ENCODE peak calls at places on chromosomes 7 and 10, in nine cellular contexts. B, X, Q, N, P, L, U, R and F are unnamed samples.

GRCh38 chr10:125146791-125147604 is 13.4 kb downstream of the CTBP2 start:
- DNase-seq in B (no peak), X (no peak), Q (peak), N (no peak), P (no peak), L (peak), U (no peak), R (peak), F (no peak)

GRCh38 chr7:100785878-100786277 is 41.4 kb downstream of the EPHB4 start:
- DNase-seq in B (no peak), X (no peak), Q (peak), N (peak), P (no peak), L (no peak), U (no peak), R (no peak), F (no peak)

GRCh38 chr7:31664890-31665289 is 22.1 kb upstream of the PPP1R17 start:
- DNase-seq in B (no peak), X (no peak), Q (no peak), N (no peak), P (no peak), L (no peak), U (no peak), R (no peak), F (no peak)

GRCh38 chr7:26307226-26307625 is 15.6 kb downstream of the SNX10 start:
- DNase-seq in B (no peak), X (no peak), Q (no peak), N (no peak), P (peak), L (no peak), U (no peak), R (no peak), F (peak)

GRCh38 chr7:18846765-18847215 is 270.6 kb downstream of the TWIST1 start:
- DNase-seq in B (no peak), X (no peak), Q (no peak), N (no peak), P (no peak), L (no peak), U (no peak), R (no peak), F (no peak)

GRCh38 chr7:130910949-130911944 is 177.2 kb upstream of the KLF14 start:
- DNase-seq in B (no peak), X (no peak), Q (peak), N (no peak), P (no peak), L (no peak), U (no peak), R (no peak), F (no peak)

GRCh38 chr7:133135451-133135850 is 53.6 kb upstream of the CHCHD3 start:
- DNase-seq in B (no peak), X (peak), Q (no peak), N (no peak), P (no peak), L (no peak), U (no peak), R (no peak), F (no peak)

GRCh38 chr7:29808075-29808786 is 1.9 kb downstream of the WIPF3 start:
- DNase-seq in B (no peak), X (no peak), Q (no peak), N (no peak), P (no peak), L (no peak), U (no peak), R (no peak), F (no peak)

GRCh38 chr7:1705339-1705738 is 35.3 kb downstream of the ELFN1 start:
- DNase-seq in B (peak), X (no peak), Q (peak), N (no peak), P (no peak), L (no peak), U (no peak), R (no peak), F (no peak)

GRCh38 chr10:131553121-131553520 is 241.6 kb upstream of the TCERG1L start:
- DNase-seq in B (no peak), X (no peak), Q (no peak), N (no peak), P (no peak), L (no peak), U (peak), R (no peak), F (no peak)

GRCh38 chr10:88271736-88272135 is 311.4 kb downstream of the RNLS start:
- DNase-seq in B (no peak), X (no peak), Q (no peak), N (no peak), P (no peak), L (no peak), U (no peak), R (no peak), F (no peak)

GRCh38 chr10:50884302-50884701 is 1.1 kb downstream of the A1CF start:
- DNase-seq in B (no peak), X (no peak), Q (no peak), N (no peak), P (no peak), L (no peak), U (no peak), R (no peak), F (no peak)

GRCh38 chr7:121544726-121545125 is 148.6 kb upstream of the FAM3C start:
- DNase-seq in B (no peak), X (peak), Q (no peak), N (no peak), P (no peak), L (no peak), U (no peak), R (peak), F (no peak)

GRCh38 chr10:92837462-92837861 is 10.9 kb upstream of the EXOC6 start:
- DNase-seq in B (no peak), X (no peak), Q (no peak), N (no peak), P (no peak), L (no peak), U (no peak), R (no peak), F (no peak)

GRCh38 chr7:51847461-51848134 is 531.0 kb upstream of the COBL start:
- DNase-seq in B (no peak), X (no peak), Q (peak), N (no peak), P (no peak), L (no peak), U (no peak), R (no peak), F (no peak)

GRCh38 chr10:70664702-70665195 is 7.6 kb upstream of the ADAMTS14 start:
- DNase-seq in B (peak), X (peak), Q (no peak), N (no peak), P (no peak), L (no peak), U (no peak), R (no peak), F (no peak)

GRCh38 chr10:124403548-124403947 is 15.2 kb downstream of the OAT start:
- DNase-seq in B (no peak), X (peak), Q (peak), N (peak), P (no peak), L (no peak), U (no peak), R (no peak), F (no peak)

GRCh38 chr7:12943781-12944180 is 256.3 kb downstream of the ARL4A start:
- DNase-seq in B (no peak), X (no peak), Q (no peak), N (no peak), P (no peak), L (no peak), U (no peak), R (no peak), F (no peak)

GRCh38 chr10:132293416-132294195 is 14.1 kb downstream of the STK32C start:
- DNase-seq in B (peak), X (no peak), Q (no peak), N (no peak), P (peak), L (no peak), U (no peak), R (no peak), F (peak)

GRCh38 chr7:135924302-135924701 is 52.9 kb downstream of the MTPN start:
- DNase-seq in B (no peak), X (no peak), Q (no peak), N (no peak), P (no peak), L (no peak), U (no peak), R (no peak), F (no peak)

GRCh38 chr10:53356616-53357349 is 584.2 kb upstream of the MBL2 start:
- DNase-seq in B (no peak), X (no peak), Q (no peak), N (no peak), P (no peak), L (no peak), U (no peak), R (peak), F (no peak)

GRCh38 chr10:126561499-126562208 is 108.8 kb downstream of the C10orf90 start:
- DNase-seq in B (no peak), X (no peak), Q (no peak), N (no peak), P (no peak), L (no peak), U (no peak), R (no peak), F (no peak)

GRCh38 chr7:70480913-70481579 is 650.9 kb upstream of the GALNT17 start:
- DNase-seq in B (no peak), X (no peak), Q (no peak), N (no peak), P (no peak), L (no peak), U (no peak), R (no peak), F (no peak)

GRCh38 chr10:16182688-16183087 is 254.1 kb upstream of the PTER start:
- DNase-seq in B (no peak), X (peak), Q (no peak), N (no peak), P (peak), L (no peak), U (no peak), R (no peak), F (no peak)

GRCh38 chr10:30017576-30017975 is 41.8 kb downstream of the JCAD start:
- DNase-seq in B (no peak), X (no peak), Q (no peak), N (no peak), P (no peak), L (no peak), U (no peak), R (no peak), F (no peak)

GRCh38 chr10:43785252-43785651 is 136.6 kb upstream of the ZNF32 start:
- DNase-seq in B (no peak), X (no peak), Q (no peak), N (no peak), P (no peak), L (no peak), U (no peak), R (no peak), F (no peak)

GRCh38 chr7:102432476-102433318 is 678 bp upstream of the ORAI2 start:
- DNase-seq in B (no peak), X (no peak), Q (peak), N (peak), P (no peak), L (peak), U (no peak), R (no peak), F (peak)

GRCh38 chr10:1932617-1933016 is 195.3 kb upstream of the ADARB2 start:
- DNase-seq in B (no peak), X (no peak), Q (no peak), N (no peak), P (no peak), L (no peak), U (no peak), R (no peak), F (no peak)

GRCh38 chr10:9339702-9340101 is 1285.2 kb downstream of the GATA3 start:
- DNase-seq in B (no peak), X (no peak), Q (no peak), N (no peak), P (no peak), L (no peak), U (no peak), R (no peak), F (no peak)

GRCh38 chr10:21534611-21535493 is 820 bp downstream of the MLLT10 start:
- DNase-seq in B (peak), X (no peak), Q (peak), N (peak), P (peak), L (peak), U (peak), R (peak), F (peak)
- TF ChIP-seq CTCF in B (no peak), X (no peak), Q (no peak), N (no peak), P (no peak), L (no peak), U (peak), R (no peak), F (no peak)

GRCh38 chr10:111525696-111526095 is 448.9 kb downstream of the ADRA2A start:
- DNase-seq in B (no peak), X (no peak), Q (no peak), N (no peak), P (no peak), L (no peak), U (no peak), R (no peak), F (no peak)
- TF ChIP-seq CTCF in B (no peak), X (no peak), Q (no peak), N (no peak), P (no peak), L (no peak), U (no peak), R (no peak), F (no peak)

GRCh38 chr7:157759246-157759805 is 422.5 kb downstream of the DNAJB6 start:
- DNase-seq in B (peak), X (no peak), Q (peak), N (no peak), P (no peak), L (no peak), U (no peak), R (no peak), F (no peak)
- TF ChIP-seq CTCF in B (no peak), X (no peak), Q (no peak), N (no peak), P (no peak), L (no peak), U (no peak), R (no peak), F (no peak)

GRCh38 chr10:32207544-32207943 is 139.4 kb downstream of the EPC1 start:
- DNase-seq in B (no peak), X (peak), Q (peak), N (peak), P (peak), L (peak), U (no peak), R (peak), F (no peak)

GRCh38 chr10:32204606-32205005 is 142.4 kb downstream of the EPC1 start:
- DNase-seq in B (no peak), X (no peak), Q (no peak), N (no peak), P (no peak), L (no peak), U (no peak), R (no peak), F (no peak)

GRCh38 chr10:32211046-32211363 is 136.0 kb downstream of the EPC1 start:
- DNase-seq in B (no peak), X (no peak), Q (no peak), N (no peak), P (no peak), L (no peak), U (peak), R (no peak), F (no peak)

GRCh38 chr10:32205666-32206065 is 141.3 kb downstream of the EPC1 start:
- DNase-seq in B (no peak), X (no peak), Q (no peak), N (no peak), P (no peak), L (no peak), U (no peak), R (no peak), F (no peak)

GRCh38 chr10:32210306-32211045 is 136.5 kb downstream of the EPC1 start:
- DNase-seq in B (no peak), X (no peak), Q (peak), N (no peak), P (no peak), L (no peak), U (peak), R (peak), F (peak)
- TF ChIP-seq CTCF in B (peak), X (peak), Q (peak), N (no peak), P (peak), L (no peak), U (peak), R (peak), F (no peak)

GRCh38 chr7:113292105-113292504 is 173.8 kb upstream of the SMIM30 start:
- DNase-seq in B (peak), X (no peak), Q (no peak), N (no peak), P (no peak), L (no peak), U (no peak), R (no peak), F (no peak)

GRCh38 chr7:113285411-113285810 is 167.1 kb upstream of the SMIM30 start:
- DNase-seq in B (no peak), X (no peak), Q (no peak), N (no peak), P (no peak), L (no peak), U (no peak), R (no peak), F (no peak)

GRCh38 chr7:113294750-113295149 is 176.4 kb upstream of the SMIM30 start:
- DNase-seq in B (no peak), X (no peak), Q (no peak), N (no peak), P (no peak), L (no peak), U (no peak), R (no peak), F (no peak)

GRCh38 chr7:113289140-113289740 is 170.9 kb upstream of the SMIM30 start:
- DNase-seq in B (no peak), X (peak), Q (no peak), N (no peak), P (no peak), L (no peak), U (no peak), R (peak), F (no peak)

DNA sequence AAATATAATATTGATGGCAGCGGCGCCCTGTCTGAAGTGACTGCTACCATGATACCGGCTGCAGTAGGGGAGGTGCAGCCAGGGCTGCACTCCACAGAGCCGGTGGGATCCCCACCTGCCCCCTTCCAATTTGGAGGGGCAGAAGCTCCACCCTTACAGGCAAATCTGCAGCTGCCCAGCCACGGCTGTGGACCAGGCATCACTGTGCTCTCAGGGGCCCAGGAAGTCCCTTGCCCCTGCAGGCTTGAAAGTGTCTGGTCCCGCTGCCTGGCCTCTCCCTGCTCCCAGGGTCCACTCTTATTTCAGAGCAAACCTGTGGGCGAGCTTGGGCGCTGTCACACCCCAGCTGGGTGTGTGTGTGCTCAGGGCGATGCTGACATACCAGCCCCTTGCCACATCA is 172.7 kb upstream of the SMIM30 start:
- DNase-seq in B (peak), X (no peak), Q (no peak), N (no peak), P (no peak), L (no peak), U (no peak), R (no peak), F (no peak)
- TF ChIP-seq CTCF in B (no peak), X (no peak), Q (no peak), N (no peak), P (no peak), L (no peak), U (no peak), R (no peak), F (no peak)

DNA sequence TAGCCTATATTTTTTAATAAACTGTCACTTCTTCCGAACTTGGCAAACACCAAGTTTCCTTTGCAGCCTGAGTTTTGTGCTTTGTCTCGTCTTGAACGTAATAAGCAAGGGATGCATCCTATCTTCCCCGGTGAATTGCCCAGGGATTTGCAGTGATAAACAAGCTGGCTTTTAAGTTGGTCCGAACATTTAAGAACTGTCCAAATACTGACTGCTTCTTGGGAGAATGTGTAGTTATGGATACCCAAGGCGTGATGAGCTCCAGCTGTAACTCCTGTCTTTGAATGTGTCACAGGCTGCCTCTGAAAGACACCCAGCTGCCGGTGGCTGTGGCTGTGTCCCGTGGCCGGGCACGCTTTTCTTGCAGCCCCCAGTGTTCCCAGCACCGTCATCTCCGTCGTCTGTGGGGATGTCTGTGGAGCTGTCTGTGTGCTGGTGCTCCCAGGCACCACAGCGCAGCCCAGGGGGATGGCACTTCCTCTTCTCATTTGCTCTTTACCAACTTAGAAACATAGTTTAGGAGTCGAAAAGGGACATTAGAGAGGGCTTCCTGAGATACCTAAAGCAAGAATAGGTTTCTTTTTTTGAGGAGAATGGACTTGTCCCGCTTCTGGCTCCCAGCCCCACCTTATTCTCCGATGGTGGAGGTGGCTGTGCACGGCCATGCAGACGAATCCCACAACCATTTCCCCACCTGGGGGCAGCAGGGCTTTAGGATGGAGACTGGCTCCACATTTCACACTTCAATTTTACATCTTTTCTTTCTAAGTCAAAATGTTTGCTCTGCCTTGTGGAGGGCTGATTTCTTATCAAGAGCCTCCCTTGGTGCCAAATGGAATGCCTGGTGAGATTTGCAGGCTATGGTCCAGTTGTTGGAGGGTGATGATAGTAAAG is 118.2 kb downstream of the GLRX3 start:
- DNase-seq in B (no peak), X (no peak), Q (no peak), N (no peak), P (no peak), L (no peak), U (peak), R (no peak), F (no peak)
- TF ChIP-seq CTCF in B (no peak), X (no peak), Q (peak), N (no peak), P (no peak), L (no peak), U (no peak), R (no peak), F (no peak)

GRCh38 chr7:138726288-138726687 is 25.1 kb upstream of the SVOPL start:
- DNase-seq in B (no peak), X (no peak), Q (peak), N (no peak), P (no peak), L (no peak), U (no peak), R (peak), F (no peak)
- TF ChIP-seq CTCF in B (no peak), X (peak), Q (peak), N (no peak), P (no peak), L (no peak), U (peak), R (no peak), F (no peak)

GRCh38 chr10:95240811-95241210 is 46.8 kb downstream of the ACSM6 start:
- DNase-seq in B (peak), X (no peak), Q (no peak), N (no peak), P (no peak), L (no peak), U (no peak), R (no peak), F (no peak)

GRCh38 chr10:95243318-95243617 is 47.5 kb downstream of the PDLIM1 start:
- DNase-seq in B (peak), X (no peak), Q (no peak), N (no peak), P (no peak), L (no peak), U (no peak), R (no peak), F (no peak)

GRCh38 chr10:95244152-95244551 is 46.7 kb downstream of the PDLIM1 start:
- DNase-seq in B (no peak), X (no peak), Q (no peak), N (no peak), P (no peak), L (no peak), U (no peak), R (no peak), F (no peak)

GRCh38 chr10:95241533-95241932 is 47.5 kb downstream of the ACSM6 start:
- DNase-seq in B (no peak), X (no peak), Q (no peak), N (no peak), P (no peak), L (no peak), U (no peak), R (no peak), F (no peak)

GRCh38 chr10:95242581-95243317 is 48.1 kb downstream of the PDLIM1 start:
- DNase-seq in B (peak), X (no peak), Q (peak), N (no peak), P (no peak), L (no peak), U (no peak), R (peak), F (no peak)
- TF ChIP-seq CTCF in B (no peak), X (peak), Q (peak), N (no peak), P (peak), L (peak), U (peak), R (peak), F (no peak)